ENCODE peak calls at places on chromosomes 3 and 15, in five cellular contexts. One of them, this sample, is unnamed.

GRCh38 chr3:134313839-134314587 is 60.2 kb downstream of the AMOTL2 start:
- DNase-seq in cardiac muscle cell: no peak
- DNase-seq in AG04450: no peak
- DNase-seq in prostate gland: no peak
- DNase-seq in PC-9: no peak
- DNase-seq in this sample: no peak

GRCh38 chr3:129384594-129385323 is 43.7 kb downstream of the EFCAB12 start:
- DNase-seq in cardiac muscle cell: no peak
- DNase-seq in AG04450: no peak
- DNase-seq in prostate gland: no peak
- DNase-seq in PC-9: no peak
- DNase-seq in this sample: no peak

GRCh38 chr15:101091080-101092017 is 160.5 kb downstream of the CHSY1 start:
- DNase-seq in cardiac muscle cell: no peak
- DNase-seq in AG04450: peak
- DNase-seq in prostate gland: no peak
- DNase-seq in PC-9: no peak
- DNase-seq in this sample: no peak

GRCh38 chr3:54213910-54214309 is 91.6 kb downstream of the CACNA2D3 start:
- DNase-seq in cardiac muscle cell: no peak
- DNase-seq in AG04450: no peak
- DNase-seq in prostate gland: no peak
- DNase-seq in PC-9: no peak
- DNase-seq in this sample: peak

GRCh38 chr15:91126080-91126479 is 26.0 kb downstream of the SV2B start:
- DNase-seq in cardiac muscle cell: no peak
- DNase-seq in AG04450: no peak
- DNase-seq in prostate gland: no peak
- DNase-seq in PC-9: no peak
- DNase-seq in this sample: no peak

GRCh38 chr3:188594137-188594536 is 440.2 kb downstream of the LPP start:
- DNase-seq in cardiac muscle cell: no peak
- DNase-seq in AG04450: peak
- DNase-seq in prostate gland: no peak
- DNase-seq in PC-9: peak
- DNase-seq in this sample: peak

GRCh38 chr3:191376742-191377141 is 46.4 kb upstream of the UTS2B start:
- DNase-seq in cardiac muscle cell: no peak
- DNase-seq in AG04450: no peak
- DNase-seq in prostate gland: no peak
- DNase-seq in PC-9: no peak
- DNase-seq in this sample: peak

GRCh38 chr3:18234717-18235335 is 190.3 kb downstream of the SATB1 start:
- DNase-seq in cardiac muscle cell: peak
- DNase-seq in AG04450: no peak
- DNase-seq in prostate gland: no peak
- DNase-seq in PC-9: peak
- DNase-seq in this sample: peak

GRCh38 chr3:108183178-108183577 is 39.0 kb downstream of the IFT57 start:
- DNase-seq in cardiac muscle cell: no peak
- DNase-seq in AG04450: no peak
- DNase-seq in prostate gland: no peak
- DNase-seq in PC-9: no peak
- DNase-seq in this sample: no peak

GRCh38 chr3:46517016-46517770 is 19.4 kb downstream of the RTP3 start:
- DNase-seq in cardiac muscle cell: no peak
- DNase-seq in AG04450: no peak
- DNase-seq in prostate gland: no peak
- DNase-seq in PC-9: peak
- DNase-seq in this sample: peak

DNA sequence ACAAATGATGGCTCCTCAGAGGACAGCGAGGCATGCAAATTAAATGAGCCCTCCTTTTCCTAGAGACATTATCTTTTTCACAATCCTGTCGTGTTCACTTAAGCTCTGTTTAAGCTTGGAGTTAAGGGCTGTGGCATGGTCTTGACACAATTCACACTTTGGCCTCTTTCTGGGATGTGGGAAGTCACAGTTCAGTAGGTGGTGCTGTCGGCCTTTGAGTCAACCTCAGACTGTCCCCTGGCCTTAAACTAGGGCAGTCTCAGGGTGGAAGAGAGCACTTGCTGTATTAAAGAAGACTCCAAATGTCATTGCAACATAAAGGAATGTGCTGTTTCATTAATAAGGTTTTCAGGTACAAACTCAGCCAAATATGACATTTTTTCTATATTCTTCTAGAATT is 351.0 kb downstream of the MCTP2 start:
- DNase-seq in cardiac muscle cell: peak
- DNase-seq in AG04450: no peak
- DNase-seq in prostate gland: no peak
- DNase-seq in PC-9: no peak
- DNase-seq in this sample: no peak
- TF ChIP-seq CTCF in cardiac muscle cell: peak
- TF ChIP-seq CTCF in AG04450: no peak
- TF ChIP-seq CTCF in prostate gland: no peak
- TF ChIP-seq CTCF in PC-9: peak
- TF ChIP-seq CTCF in this sample: peak

GRCh38 chr15:39502616-39503195 is 78.2 kb upstream of the THBS1 start:
- DNase-seq in cardiac muscle cell: no peak
- DNase-seq in AG04450: no peak
- DNase-seq in prostate gland: no peak
- DNase-seq in PC-9: no peak
- DNase-seq in this sample: peak
- H3K27ac ChIP-seq in cardiac muscle cell: no peak
- H3K27ac ChIP-seq in AG04450: no peak
- H3K27ac ChIP-seq in prostate gland: no peak
- H3K27ac ChIP-seq in PC-9: no peak
- H3K27ac ChIP-seq in this sample: peak

GRCh38 chr3:185309309-185309708 is 53.6 kb upstream of the MAP3K13 start:
- DNase-seq in cardiac muscle cell: no peak
- DNase-seq in AG04450: no peak
- DNase-seq in prostate gland: no peak
- DNase-seq in PC-9: no peak
- DNase-seq in this sample: no peak

GRCh38 chr3:185312006-185312405 is 50.9 kb upstream of the MAP3K13 start:
- DNase-seq in cardiac muscle cell: no peak
- DNase-seq in AG04450: no peak
- DNase-seq in prostate gland: no peak
- DNase-seq in PC-9: no peak
- DNase-seq in this sample: no peak

GRCh38 chr3:185309795-185310194 is 53.1 kb upstream of the MAP3K13 start:
- DNase-seq in cardiac muscle cell: no peak
- DNase-seq in AG04450: no peak
- DNase-seq in prostate gland: no peak
- DNase-seq in PC-9: no peak
- DNase-seq in this sample: no peak

GRCh38 chr3:185306847-185307246 is 53.0 kb upstream of the EHHADH start:
- DNase-seq in cardiac muscle cell: no peak
- DNase-seq in AG04450: no peak
- DNase-seq in prostate gland: no peak
- DNase-seq in PC-9: no peak
- DNase-seq in this sample: no peak

GRCh38 chr3:185308126-185308754 is 54.4 kb upstream of the EHHADH start:
- DNase-seq in cardiac muscle cell: peak
- DNase-seq in AG04450: peak
- DNase-seq in prostate gland: peak
- DNase-seq in PC-9: peak
- DNase-seq in this sample: no peak
- TF ChIP-seq CTCF in cardiac muscle cell: peak
- TF ChIP-seq CTCF in AG04450: peak
- TF ChIP-seq CTCF in prostate gland: peak
- TF ChIP-seq CTCF in PC-9: peak
- TF ChIP-seq CTCF in this sample: peak

GRCh38 chr15:52357949-52358348 is 62.3 kb upstream of the MYO5C start:
- DNase-seq in cardiac muscle cell: no peak
- DNase-seq in AG04450: no peak
- DNase-seq in prostate gland: no peak
- DNase-seq in PC-9: no peak
- DNase-seq in this sample: no peak

GRCh38 chr15:52362497-52362896 is 66.9 kb upstream of the MYO5C start:
- DNase-seq in cardiac muscle cell: no peak
- DNase-seq in AG04450: no peak
- DNase-seq in prostate gland: no peak
- DNase-seq in PC-9: no peak
- DNase-seq in this sample: peak

GRCh38 chr15:52360229-52361203 is 64.9 kb upstream of the MYO5C start:
- DNase-seq in cardiac muscle cell: no peak
- DNase-seq in AG04450: no peak
- DNase-seq in prostate gland: no peak
- DNase-seq in PC-9: peak
- DNase-seq in this sample: no peak

DNA sequence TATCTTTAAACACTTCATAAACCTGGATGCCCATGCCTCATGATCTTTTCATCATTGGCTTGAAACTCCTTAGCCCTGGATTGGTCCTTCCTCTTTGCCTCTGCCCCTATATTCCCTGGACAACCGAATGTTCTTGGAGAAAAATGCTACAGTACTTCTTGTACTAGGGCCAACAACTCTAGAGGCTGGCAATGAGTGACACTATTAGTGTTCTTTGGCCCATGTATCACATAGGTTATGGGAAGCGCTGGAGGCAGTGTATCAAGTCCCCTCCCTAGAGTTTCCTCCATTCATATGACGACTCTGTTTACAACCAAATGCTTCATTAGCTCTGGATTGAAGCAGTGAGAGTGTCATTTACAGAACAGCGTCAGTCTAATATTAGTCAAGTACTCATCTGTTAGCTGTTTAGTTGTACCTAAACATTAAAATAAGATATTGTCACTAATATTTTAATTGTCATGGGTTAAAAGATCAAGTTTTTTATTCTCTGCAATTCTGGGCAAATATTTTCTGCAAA is 66.4 kb upstream of the MYO5C start:
- DNase-seq in cardiac muscle cell: no peak
- DNase-seq in AG04450: no peak
- DNase-seq in prostate gland: no peak
- DNase-seq in PC-9: no peak
- DNase-seq in this sample: no peak
- H3K27ac ChIP-seq in cardiac muscle cell: no peak
- H3K27ac ChIP-seq in AG04450: no peak
- H3K27ac ChIP-seq in prostate gland: no peak
- H3K27ac ChIP-seq in PC-9: no peak
- H3K27ac ChIP-seq in this sample: no peak

DNA sequence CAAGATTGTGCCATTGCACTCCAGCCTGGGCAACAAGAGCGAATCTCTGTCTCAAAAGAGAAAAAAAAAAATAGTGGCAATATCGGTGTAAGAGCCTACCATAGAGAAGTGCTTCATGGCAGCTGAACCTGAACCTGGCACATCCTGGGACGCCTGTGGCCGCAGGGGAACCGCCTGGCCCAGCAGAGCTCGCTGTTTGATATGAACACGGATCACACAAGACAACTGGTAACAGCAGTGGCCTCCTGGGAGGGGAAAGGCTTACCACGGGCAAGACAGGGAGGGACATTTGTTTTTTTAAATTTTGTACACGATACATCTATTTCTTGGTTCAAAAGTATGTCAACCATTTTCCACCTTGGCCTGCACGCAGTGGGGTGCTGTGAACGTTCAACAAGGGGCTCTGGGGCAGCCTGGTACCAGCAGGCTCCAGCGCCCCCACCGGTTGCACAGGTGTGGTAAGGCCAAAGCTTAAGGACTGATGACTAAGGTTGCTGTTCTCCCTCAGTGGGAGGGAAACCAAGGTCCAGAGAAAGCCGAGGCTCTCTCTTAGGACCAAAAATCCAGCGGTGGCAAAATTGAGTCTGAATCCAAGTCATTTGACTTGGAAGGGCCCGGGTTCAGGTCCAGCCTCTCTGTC is 21.7 kb upstream of the EPHB3 start:
- DNase-seq in cardiac muscle cell: no peak
- DNase-seq in AG04450: no peak
- DNase-seq in prostate gland: no peak
- DNase-seq in PC-9: no peak
- DNase-seq in this sample: no peak
- TF ChIP-seq CTCF in cardiac muscle cell: no peak
- TF ChIP-seq CTCF in AG04450: no peak
- TF ChIP-seq CTCF in prostate gland: no peak
- TF ChIP-seq CTCF in PC-9: peak
- TF ChIP-seq CTCF in this sample: no peak

GRCh38 chr15:58444658-58445332 is 13.0 kb downstream of the LIPC start:
- DNase-seq in cardiac muscle cell: no peak
- DNase-seq in AG04450: no peak
- DNase-seq in prostate gland: no peak
- DNase-seq in PC-9: no peak
- DNase-seq in this sample: no peak
- H3K27ac ChIP-seq in cardiac muscle cell: no peak
- H3K27ac ChIP-seq in AG04450: no peak
- H3K27ac ChIP-seq in prostate gland: no peak
- H3K27ac ChIP-seq in PC-9: no peak
- H3K27ac ChIP-seq in this sample: no peak

GRCh38 chr3:12708584-12709192 is 44.8 kb upstream of the RAF1 start:
- DNase-seq in cardiac muscle cell: peak
- DNase-seq in AG04450: peak
- DNase-seq in prostate gland: no peak
- DNase-seq in PC-9: peak
- DNase-seq in this sample: peak
- TF ChIP-seq CTCF in cardiac muscle cell: peak
- TF ChIP-seq CTCF in AG04450: peak
- TF ChIP-seq CTCF in prostate gland: no peak
- TF ChIP-seq CTCF in PC-9: no peak
- TF ChIP-seq CTCF in this sample: peak

DNA sequence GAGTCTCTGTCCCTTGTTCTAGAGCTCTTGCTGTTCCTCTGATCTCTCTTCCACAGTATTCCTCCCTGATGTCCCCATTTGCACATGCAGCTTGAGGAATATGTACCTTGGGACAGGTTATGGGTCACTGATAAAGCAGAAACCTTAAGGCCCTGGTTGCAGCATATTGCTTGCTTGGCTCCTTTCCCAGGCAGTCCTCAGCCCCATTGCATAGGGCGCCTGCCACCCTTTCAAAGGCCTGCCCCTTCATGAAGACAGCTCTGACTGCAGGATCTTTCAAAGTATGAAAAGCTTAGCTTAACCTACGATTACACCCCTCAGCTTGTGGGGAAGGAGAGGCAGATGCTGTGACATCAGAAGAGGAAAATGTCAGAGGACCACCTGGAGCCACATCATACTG is 51.7 kb downstream of the WDR76 start:
- DNase-seq in cardiac muscle cell: no peak
- DNase-seq in AG04450: no peak
- DNase-seq in prostate gland: no peak
- DNase-seq in PC-9: no peak
- DNase-seq in this sample: no peak
- H3K27ac ChIP-seq in cardiac muscle cell: peak
- H3K27ac ChIP-seq in AG04450: no peak
- H3K27ac ChIP-seq in prostate gland: no peak
- H3K27ac ChIP-seq in PC-9: no peak
- H3K27ac ChIP-seq in this sample: no peak